ENCODE peak calls at places on chromosomes 7 and 10, in ten cellular contexts. D, M, H, I, P, E, Y, G, F and T are unnamed samples.

GRCh38 chr10:34528320-34528719 is 286.8 kb downstream of the PARD3 start:
- DNase-seq in I (peak; percentile 89), E (peak; percentile 97), F (peak; percentile 76), G (peak; percentile 59), H (peak; percentile 76), Y (no peak), M (no peak), P (peak; percentile 6), D (no peak), T (peak; percentile 59)

GRCh38 chr7:33418251-33418701 is 288.9 kb downstream of the BBS9 start:
- DNase-seq in D (no peak), H (no peak), G (no peak), P (no peak), Y (no peak), F (peak; percentile 72), E (peak; percentile 88), M (no peak), I (no peak), T (no peak)

GRCh38 chr7:31785081-31785480 is 98.1 kb downstream of the PPP1R17 start:
- DNase-seq in D (no peak), H (no peak), M (peak; percentile 81), F (no peak), P (no peak), Y (no peak), G (no peak), I (no peak), E (no peak), T (no peak)

GRCh38 chr10:112689327-112689726 is 242.3 kb downstream of the VTI1A start:
- DNase-seq in M (no peak), D (no peak), I (peak; percentile 10), F (peak; percentile 37), Y (no peak), P (no peak), H (peak; percentile 15), G (no peak), E (peak; percentile 22), T (no peak)

GRCh38 chr10:24435374-24435773 is 226.4 kb downstream of the KIAA1217 start:
- DNase-seq in M (no peak), P (no peak), E (peak; percentile 73), I (no peak), G (no peak), Y (no peak), H (no peak), F (peak; percentile 70), D (no peak), T (no peak)

GRCh38 chr7:22717760-22718159 is 9.2 kb upstream of the IL6 start:
- DNase-seq in G (no peak), H (no peak), Y (no peak), I (no peak), E (no peak), F (no peak), P (no peak), D (no peak), M (no peak), T (no peak)

GRCh38 chr10:43024942-43025700 is 51.7 kb upstream of the RET start:
- DNase-seq in I (no peak), D (no peak), G (no peak), F (no peak), E (no peak), Y (no peak), P (no peak), M (no peak), H (no peak), T (no peak)

GRCh38 chr7:8305625-8306388 is 43.8 kb upstream of the ICA1 start:
- DNase-seq in M (no peak), E (no peak), H (no peak), P (no peak), D (no peak), G (no peak), Y (no peak), F (no peak), I (peak; percentile 4), T (no peak)

GRCh38 chr7:14821757-14822480 is 80.6 kb downstream of the DGKB start:
- DNase-seq in D (no peak), G (no peak), F (peak; percentile 64), I (no peak), H (no peak), M (no peak), E (peak; percentile 52), Y (no peak), P (no peak), T (no peak)

GRCh38 chr7:127409629-127410028 is 17.1 kb upstream of the ZNF800 start:
- DNase-seq in E (no peak), G (no peak), P (no peak), I (no peak), M (no peak), F (peak; percentile 10), H (no peak), Y (no peak), D (no peak), T (no peak)